ENCODE peak calls at places on chromosome 19, in seven cellular contexts. One of them, this sample, is unnamed.
A peak's percentile ranks its signal among the peaks of the same experiment; 100 is the strongest.

GRCh38 chr19:9793051-9793591 is 24.6 kb upstream of the ZNF846 start:
- DNase-seq in K562: peak; percentile 23
- DNase-seq in DND-41: peak; percentile 80
- DNase-seq in fibroblast of lung: peak; percentile 58
- DNase-seq in GM23338: peak; percentile 75
- DNase-seq in GM23248: peak; percentile 76
- DNase-seq in PC-3: peak; percentile 26
- DNase-seq in this sample: peak; percentile 83

GRCh38 chr19:35717665-35718344 is at the start of gene KMT2B:
- DNase-seq in GM23338: peak; percentile 98
- DNase-seq in fibroblast of lung: no peak
- DNase-seq in K562: peak; percentile 97
- DNase-seq in DND-41: no peak
- DNase-seq in PC-3: peak; percentile 89
- DNase-seq in GM23248: no peak
- DNase-seq in this sample: peak; percentile 98

GRCh38 chr19:23698711-23699520 is 11.9 kb upstream of the ZNF675 start:
- DNase-seq in GM23338: peak; percentile 27
- DNase-seq in PC-3: peak; percentile 43
- DNase-seq in GM23248: peak; percentile 2
- DNase-seq in fibroblast of lung: no peak
- DNase-seq in K562: peak; percentile 26
- DNase-seq in DND-41: no peak
- DNase-seq in this sample: peak; percentile 49

GRCh38 chr19:18603958-18604819 is 2.4 kb downstream of the CRLF1 start:
- DNase-seq in fibroblast of lung: no peak
- DNase-seq in DND-41: no peak
- DNase-seq in GM23248: no peak
- DNase-seq in GM23338: peak; percentile 59
- DNase-seq in PC-3: no peak
- DNase-seq in K562: no peak
- DNase-seq in this sample: no peak

GRCh38 chr19:7191946-7192691 is 102.1 kb downstream of the INSR start:
- DNase-seq in K562: no peak
- DNase-seq in DND-41: peak; percentile 64
- DNase-seq in GM23248: peak; percentile 57
- DNase-seq in PC-3: no peak
- DNase-seq in GM23338: no peak
- DNase-seq in fibroblast of lung: no peak
- DNase-seq in this sample: no peak

GRCh38 chr19:39351537-39352037 is 9.4 kb downstream of the SAMD4B start:
- DNase-seq in GM23338: no peak
- DNase-seq in PC-3: no peak
- DNase-seq in K562: peak; percentile 57
- DNase-seq in fibroblast of lung: no peak
- DNase-seq in DND-41: no peak
- DNase-seq in GM23248: peak; percentile 74
- DNase-seq in this sample: no peak

GRCh38 chr19:7460562-7460966 is 28.3 kb downstream of the PEX11G start:
- DNase-seq in GM23248: no peak
- DNase-seq in K562: no peak
- DNase-seq in PC-3: no peak
- DNase-seq in DND-41: no peak
- DNase-seq in GM23338: no peak
- DNase-seq in fibroblast of lung: peak; percentile 94
- DNase-seq in this sample: no peak

GRCh38 chr19:33208904-33209843 is 15.0 kb downstream of the LRP3 start:
- DNase-seq in GM23248: no peak
- DNase-seq in PC-3: no peak
- DNase-seq in K562: no peak
- DNase-seq in fibroblast of lung: no peak
- DNase-seq in GM23338: no peak
- DNase-seq in DND-41: no peak
- DNase-seq in this sample: no peak

DNA sequence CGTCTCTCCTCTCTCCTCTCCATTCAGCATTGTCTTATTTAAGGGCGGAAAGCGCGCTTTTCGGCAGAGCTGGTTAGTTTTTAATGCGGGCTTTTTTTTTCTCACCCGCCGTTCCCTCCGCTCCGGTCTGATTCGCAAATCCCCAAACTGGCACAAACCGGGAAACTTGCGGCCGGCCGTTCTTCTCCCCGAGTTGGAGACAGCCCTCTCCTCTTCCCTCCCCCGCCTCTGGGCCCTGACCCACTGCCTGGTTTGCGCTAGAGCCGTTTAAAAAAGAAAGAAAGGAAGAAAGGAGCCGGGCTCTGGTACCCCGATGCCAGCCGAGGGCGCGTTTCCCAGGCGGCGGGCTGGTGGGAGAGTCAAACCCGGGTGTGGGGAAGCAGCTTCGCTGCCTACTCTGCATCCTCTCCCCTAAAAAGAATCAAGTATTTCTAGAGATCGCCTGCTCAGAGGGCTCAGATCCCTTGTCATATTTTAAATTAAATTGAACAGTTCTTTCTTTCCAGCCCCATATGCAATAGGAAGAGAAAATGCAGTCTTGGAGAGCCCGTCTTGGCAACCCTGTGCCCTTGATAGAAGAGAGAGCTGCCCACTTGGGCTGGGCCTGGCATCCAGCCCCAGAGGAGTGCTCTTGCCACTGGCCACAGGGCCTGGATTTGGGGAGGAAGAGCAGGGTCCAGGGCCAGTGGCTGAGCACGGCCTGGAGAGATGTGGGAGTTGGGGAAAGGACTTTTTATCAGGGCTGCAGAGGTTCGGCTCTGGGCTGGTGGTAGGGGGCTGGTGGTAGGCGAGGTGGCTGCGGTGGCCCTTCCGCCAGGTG is 19.0 kb downstream of the NFIX start:
- DNase-seq in PC-3: peak; percentile 76
- DNase-seq in fibroblast of lung: peak; percentile 61
- DNase-seq in GM23338: peak; percentile 70
- DNase-seq in K562: no peak
- DNase-seq in DND-41: no peak
- DNase-seq in GM23248: peak; percentile 71
- DNase-seq in this sample: no peak
- TF ChIP-seq EZH2 in PC-3: no peak
- TF ChIP-seq EZH2 in fibroblast of lung: no peak
- TF ChIP-seq EZH2 in GM23338: peak; percentile 95
- TF ChIP-seq EZH2 in K562: no peak
- TF ChIP-seq EZH2 in DND-41: no peak
- TF ChIP-seq EZH2 in GM23248: no peak
- TF ChIP-seq EZH2 in this sample: peak; percentile 74

GRCh38 chr19:49071860-49072547 is 495 bp downstream of the KCNA7 start:
- DNase-seq in DND-41: no peak
- DNase-seq in PC-3: no peak
- DNase-seq in K562: peak; percentile 84
- DNase-seq in GM23338: peak; percentile 91
- DNase-seq in fibroblast of lung: no peak
- DNase-seq in GM23248: peak; percentile 45
- DNase-seq in this sample: no peak
- TF ChIP-seq EZH2 in DND-41: no peak
- TF ChIP-seq EZH2 in PC-3: no peak
- TF ChIP-seq EZH2 in K562: no peak
- TF ChIP-seq EZH2 in GM23338: no peak
- TF ChIP-seq EZH2 in fibroblast of lung: peak; percentile 95
- TF ChIP-seq EZH2 in GM23248: no peak
- TF ChIP-seq EZH2 in this sample: peak; percentile 79

GRCh38 chr19:3803114-3803888 is 17.1 kb upstream of the MATK start:
- DNase-seq in fibroblast of lung: no peak
- DNase-seq in K562: no peak
- DNase-seq in DND-41: no peak
- DNase-seq in GM23338: no peak
- DNase-seq in GM23248: no peak
- DNase-seq in PC-3: no peak
- DNase-seq in this sample: no peak

GRCh38 chr19:3804429-3804828 is 18.2 kb upstream of the MATK start:
- DNase-seq in GM23338: no peak
- DNase-seq in GM23248: no peak
- DNase-seq in DND-41: no peak
- DNase-seq in PC-3: no peak
- DNase-seq in K562: no peak
- DNase-seq in fibroblast of lung: no peak
- DNase-seq in this sample: no peak

GRCh38 chr19:3803986-3804385 is 17.8 kb upstream of the MATK start:
- DNase-seq in GM23248: no peak
- DNase-seq in DND-41: no peak
- DNase-seq in fibroblast of lung: no peak
- DNase-seq in K562: no peak
- DNase-seq in GM23338: no peak
- DNase-seq in PC-3: no peak
- DNase-seq in this sample: no peak

GRCh38 chr19:3798137-3798536 is 12.0 kb upstream of the MATK start:
- DNase-seq in fibroblast of lung: no peak
- DNase-seq in DND-41: peak; percentile 82
- DNase-seq in K562: no peak
- DNase-seq in GM23338: no peak
- DNase-seq in GM23248: no peak
- DNase-seq in PC-3: no peak
- DNase-seq in this sample: no peak

GRCh38 chr19:3801412-3802096 is 15.4 kb upstream of the MATK start:
- DNase-seq in DND-41: no peak
- DNase-seq in PC-3: peak; percentile 10
- DNase-seq in fibroblast of lung: peak; percentile 26
- DNase-seq in GM23338: peak; percentile 90
- DNase-seq in GM23248: peak; percentile 45
- DNase-seq in K562: no peak
- DNase-seq in this sample: no peak
- TF ChIP-seq EZH2 in DND-41: no peak
- TF ChIP-seq EZH2 in PC-3: no peak
- TF ChIP-seq EZH2 in fibroblast of lung: peak; percentile 82
- TF ChIP-seq EZH2 in GM23338: no peak
- TF ChIP-seq EZH2 in GM23248: peak; percentile 47
- TF ChIP-seq EZH2 in K562: no peak
- TF ChIP-seq EZH2 in this sample: peak; percentile 78

DNA sequence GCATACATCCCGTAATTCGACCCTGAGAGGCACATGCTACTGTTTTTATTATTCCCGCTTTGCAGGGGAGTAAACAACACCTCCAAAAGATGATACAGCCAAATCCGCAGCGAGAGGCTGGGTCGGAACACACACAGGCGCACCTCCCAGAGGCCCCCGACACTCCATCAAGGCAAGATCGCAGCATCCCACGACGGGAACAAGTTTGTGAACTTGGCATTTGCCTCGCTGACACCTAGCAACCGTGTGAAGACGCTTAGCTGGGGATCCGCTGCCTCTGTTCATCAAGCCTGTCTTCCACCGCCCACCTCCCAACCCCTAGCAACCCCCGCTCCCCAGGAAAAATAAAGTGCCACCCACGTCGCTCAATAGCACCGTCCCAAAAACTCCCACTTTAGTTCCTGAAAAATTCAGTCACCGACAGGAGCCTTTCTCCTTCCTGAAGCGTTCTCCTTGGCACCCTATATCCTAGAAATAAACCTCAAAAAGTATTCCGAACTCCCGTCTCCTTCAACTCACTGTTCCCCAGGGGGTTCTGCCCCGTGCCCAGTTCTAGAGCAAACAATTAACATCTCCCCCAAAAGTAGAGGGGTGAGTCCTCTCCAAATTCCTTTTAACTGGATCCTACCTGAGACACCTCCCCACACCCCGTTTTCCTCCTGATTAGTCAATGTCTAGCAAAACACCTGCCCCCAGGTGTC is 1.7 kb downstream of the GNG7 start:
- DNase-seq in GM23248: no peak
- DNase-seq in GM23338: peak; percentile 53
- DNase-seq in fibroblast of lung: no peak
- DNase-seq in DND-41: no peak
- DNase-seq in PC-3: no peak
- DNase-seq in K562: no peak
- DNase-seq in this sample: no peak
- TF ChIP-seq EZH2 in GM23248: peak; percentile 47
- TF ChIP-seq EZH2 in GM23338: peak; percentile 12
- TF ChIP-seq EZH2 in fibroblast of lung: peak; percentile 21
- TF ChIP-seq EZH2 in DND-41: no peak
- TF ChIP-seq EZH2 in PC-3: no peak
- TF ChIP-seq EZH2 in K562: no peak
- TF ChIP-seq EZH2 in this sample: no peak

GRCh38 chr19:46661020-46661731 is at the start of gene DACT3:
- DNase-seq in GM23338: peak; percentile 100
- DNase-seq in PC-3: peak; percentile 97
- DNase-seq in DND-41: peak; percentile 100
- DNase-seq in K562: peak; percentile 99
- DNase-seq in GM23248: peak; percentile 100
- DNase-seq in fibroblast of lung: peak; percentile 100
- DNase-seq in this sample: peak; percentile 100

GRCh38 chr19:46660601-46661019 is 372 bp downstream of the DACT3 start:
- DNase-seq in PC-3: no peak
- DNase-seq in GM23248: no peak
- DNase-seq in DND-41: no peak
- DNase-seq in GM23338: peak; percentile 40
- DNase-seq in fibroblast of lung: no peak
- DNase-seq in K562: no peak
- DNase-seq in this sample: no peak

GRCh38 chr19:46661735-46662592 is 982 bp upstream of the DACT3 start:
- DNase-seq in DND-41: peak; percentile 80
- DNase-seq in GM23248: peak; percentile 96
- DNase-seq in GM23338: peak; percentile 95
- DNase-seq in fibroblast of lung: peak; percentile 84
- DNase-seq in PC-3: peak; percentile 80
- DNase-seq in K562: peak; percentile 82
- DNase-seq in this sample: peak; percentile 95

GRCh38 chr19:46659151-46660007 is 1.6 kb downstream of the DACT3 start:
- DNase-seq in GM23338: peak; percentile 78
- DNase-seq in GM23248: peak; percentile 53
- DNase-seq in DND-41: no peak
- DNase-seq in K562: peak; percentile 92
- DNase-seq in PC-3: no peak
- DNase-seq in fibroblast of lung: no peak
- DNase-seq in this sample: peak; percentile 61

GRCh38 chr19:46660008-46660517 is 919 bp downstream of the DACT3 start:
- DNase-seq in K562: peak; percentile 41
- DNase-seq in fibroblast of lung: no peak
- DNase-seq in DND-41: no peak
- DNase-seq in GM23338: peak; percentile 78
- DNase-seq in GM23248: peak; percentile 45
- DNase-seq in PC-3: no peak
- DNase-seq in this sample: peak; percentile 72
- TF ChIP-seq EZH2 in K562: no peak
- TF ChIP-seq EZH2 in fibroblast of lung: no peak
- TF ChIP-seq EZH2 in DND-41: no peak
- TF ChIP-seq EZH2 in GM23338: no peak
- TF ChIP-seq EZH2 in GM23248: no peak
- TF ChIP-seq EZH2 in PC-3: no peak
- TF ChIP-seq EZH2 in this sample: no peak

GRCh38 chr19:50702158-50702869 is 17.3 kb downstream of the SHANK1 start:
- DNase-seq in fibroblast of lung: no peak
- DNase-seq in DND-41: no peak
- DNase-seq in GM23248: no peak
- DNase-seq in PC-3: no peak
- DNase-seq in K562: no peak
- DNase-seq in GM23338: no peak
- DNase-seq in this sample: no peak

GRCh38 chr19:50705422-50706019 is 14.1 kb downstream of the SHANK1 start:
- DNase-seq in fibroblast of lung: peak; percentile 24
- DNase-seq in DND-41: peak; percentile 66
- DNase-seq in GM23338: peak; percentile 88
- DNase-seq in PC-3: peak; percentile 86
- DNase-seq in K562: peak; percentile 82
- DNase-seq in GM23248: peak; percentile 88
- DNase-seq in this sample: peak; percentile 61

GRCh38 chr19:50702870-50703829 is 16.5 kb downstream of the SHANK1 start:
- DNase-seq in GM23338: peak; percentile 56
- DNase-seq in K562: no peak
- DNase-seq in GM23248: peak; percentile 50
- DNase-seq in fibroblast of lung: no peak
- DNase-seq in PC-3: peak; percentile 57
- DNase-seq in DND-41: no peak
- DNase-seq in this sample: no peak

GRCh38 chr19:50706387-50706786 is 13.2 kb downstream of the SHANK1 start:
- DNase-seq in K562: no peak
- DNase-seq in fibroblast of lung: no peak
- DNase-seq in GM23338: no peak
- DNase-seq in DND-41: no peak
- DNase-seq in PC-3: no peak
- DNase-seq in GM23248: no peak
- DNase-seq in this sample: no peak

GRCh38 chr19:50703915-50704548 is 15.6 kb downstream of the SHANK1 start:
- DNase-seq in GM23338: peak; percentile 73
- DNase-seq in fibroblast of lung: no peak
- DNase-seq in GM23248: no peak
- DNase-seq in PC-3: peak; percentile 51
- DNase-seq in DND-41: no peak
- DNase-seq in K562: peak; percentile 72
- DNase-seq in this sample: no peak
- TF ChIP-seq EZH2 in GM23338: no peak
- TF ChIP-seq EZH2 in fibroblast of lung: no peak
- TF ChIP-seq EZH2 in GM23248: no peak
- TF ChIP-seq EZH2 in PC-3: no peak
- TF ChIP-seq EZH2 in DND-41: no peak
- TF ChIP-seq EZH2 in K562: no peak
- TF ChIP-seq EZH2 in this sample: no peak

This sample was measured in hepatocyte.